ENCODE peak calls at places on chromosomes 16 and 17, in eight cellular contexts. Y is aorta; Q is hepatocyte; O is gastrocnemius medialis; M is CD4-positive, alpha-beta T cell; U is cardiac muscle cell; Z is fibroblast of lung; R is A549. W is an unnamed sample.

GRCh38 chr16:86885139-86885538 is 306.8 kb downstream of the FOXL1 start:
- DNase-seq in Y (no peak), U (no peak), Z (no peak), Q (no peak), R (no peak), O (no peak), M (no peak), W (no peak)

GRCh38 chr16:88695753-88696152 is 9.4 kb upstream of the SNAI3 start:
- DNase-seq in Y (no peak), U (no peak), R (no peak), M (no peak), Z (no peak), O (peak), Q (no peak), W (no peak)

GRCh38 chr16:10981697-10982216 is 37.4 kb downstream of the CLEC16A start:
- DNase-seq in Q (no peak), U (no peak), O (no peak), R (peak), Z (no peak), Y (no peak), M (peak), W (no peak)

GRCh38 chr17:82910041-82910481 is 70.2 kb upstream of the ZNF750 start:
- DNase-seq in O (no peak), Z (no peak), U (no peak), R (no peak), Q (no peak), M (no peak), Y (no peak), W (no peak)

GRCh38 chr17:34580685-34581445 is 1.5 kb downstream of the TMEM132E start:
- DNase-seq in R (no peak), U (peak), Q (peak), O (no peak), Y (peak), M (no peak), Z (no peak), W (no peak)

GRCh38 chr17:8326591-8327583 is 12.8 kb upstream of the ODF4 start:
- DNase-seq in M (no peak), R (no peak), Q (peak), O (no peak), Z (peak), Y (peak), U (peak), W (no peak)

GRCh38 chr17:38730526-38731379 is 612 bp downstream of the CISD3 start:
- DNase-seq in O (no peak), R (peak), U (peak), Z (peak), Y (peak), M (no peak), Q (peak), W (no peak)

GRCh38 chr16:53495325-53495724 is 7.7 kb downstream of the AKTIP start:
- DNase-seq in U (no peak), R (no peak), Q (no peak), Y (no peak), O (no peak), Z (no peak), M (no peak), W (no peak)

GRCh38 chr16:82990155-82990554 is 363.4 kb downstream of the CDH13 start:
- DNase-seq in Y (no peak), M (no peak), U (no peak), Z (peak), Q (no peak), O (no peak), R (no peak), W (no peak)

GRCh38 chr16:68475071-68475470 is 26.8 kb upstream of the SMPD3 start:
- DNase-seq in O (no peak), M (no peak), Q (no peak), Y (no peak), U (no peak), Z (no peak), R (peak), W (peak)

GRCh38 chr17:63516910-63517824 is 6.0 kb upstream of the KCNH6 start:
- DNase-seq in O (no peak), M (no peak), Q (no peak), R (peak), Y (no peak), U (no peak), Z (peak), W (peak)

GRCh38 chr17:79915850-79916430 is 76.7 kb upstream of the CBX4 start:
- DNase-seq in Q (peak), U (peak), Z (no peak), O (no peak), M (peak), R (peak), Y (peak), W (peak)

GRCh38 chr17:56707312-56708219 is 114.1 kb downstream of the NOG start:
- DNase-seq in M (no peak), R (no peak), Q (peak), U (peak), Z (peak), O (no peak), Y (no peak), W (no peak)

GRCh38 chr17:12089809-12090384 is 69.2 kb downstream of the MAP2K4 start:
- DNase-seq in M (no peak), R (peak), Z (peak), Y (no peak), O (no peak), U (no peak), Q (no peak), W (no peak)

GRCh38 chr16:19804538-19805323 is 79.9 kb downstream of the GPRC5B start:
- DNase-seq in Y (no peak), U (no peak), O (peak), Q (no peak), Z (peak), M (peak), R (no peak), W (no peak)

GRCh38 chr17:27216836-27217235 is 77.1 kb upstream of the WSB1 start:
- DNase-seq in R (no peak), O (no peak), U (no peak), M (no peak), Z (no peak), Y (no peak), Q (no peak), W (no peak)

GRCh38 chr17:44065668-44066203 is 735 bp downstream of the LSM12 start:
- DNase-seq in Z (no peak), Q (no peak), U (no peak), M (no peak), O (no peak), R (no peak), Y (peak), W (no peak)

GRCh38 chr16:61998460-61998859 is 37.8 kb downstream of the CDH8 start:
- DNase-seq in U (no peak), R (no peak), Z (no peak), Y (no peak), Q (no peak), O (no peak), M (no peak), W (no peak)

GRCh38 chr17:19812407-19812806 is 55.3 kb downstream of the ULK2 start:
- DNase-seq in U (no peak), M (peak), Y (no peak), Q (peak), O (no peak), R (peak), Z (no peak), W (no peak)

GRCh38 chr17:53655591-53655990 is 167.1 kb upstream of the KIF2B start:
- DNase-seq in Z (peak), U (no peak), Q (no peak), M (no peak), Y (no peak), O (no peak), R (no peak), W (peak)

GRCh38 chr16:12166271-12166670 is 189.7 kb downstream of the SNX29 start:
- DNase-seq in R (no peak), Z (no peak), M (no peak), Y (no peak), U (no peak), Q (no peak), O (no peak), W (no peak)

GRCh38 chr16:84849751-84850150 is 30.0 kb downstream of the CRISPLD2 start:
- DNase-seq in R (no peak), M (no peak), Q (no peak), Y (no peak), O (no peak), U (no peak), Z (no peak), W (no peak)

GRCh38 chr17:81672954-81673353 is 6.4 kb downstream of the CCDC137 start:
- DNase-seq in Q (no peak), M (no peak), U (no peak), Y (no peak), Z (no peak), R (no peak), O (no peak), W (no peak)

GRCh38 chr16:48734220-48734619 is 124.2 kb upstream of the N4BP1 start:
- DNase-seq in R (no peak), O (no peak), M (no peak), Q (no peak), Y (no peak), Z (no peak), U (no peak), W (no peak)

GRCh38 chr16:84683691-84684591 is 15.9 kb upstream of the USP10 start:
- DNase-seq in M (no peak), U (no peak), O (no peak), Q (no peak), Y (no peak), R (no peak), Z (no peak), W (no peak)

GRCh38 chr16:17453365-17454122 is 17.2 kb downstream of the XYLT1 start:
- DNase-seq in Q (no peak), Y (no peak), R (no peak), O (no peak), M (no peak), Z (no peak), U (no peak), W (no peak)

GRCh38 chr16:728131-728889 is 1.4 kb downstream of the HAGHL start:
- DNase-seq in M (peak), Q (peak), R (peak), Z (peak), O (no peak), Y (peak), U (peak), W (peak)

GRCh38 chr17:59827721-59828477 is 64.8 kb downstream of the TUBD1 start:
- DNase-seq in R (peak), M (no peak), Y (peak), U (no peak), Q (no peak), Z (peak), O (no peak), W (no peak)

GRCh38 chr16:51569204-51569911 is 418.3 kb upstream of the SALL1 start:
- DNase-seq in R (no peak), M (no peak), O (no peak), Z (peak), U (no peak), Y (no peak), Q (no peak), W (peak)

GRCh38 chr16:30552956-30553355 is 5.2 kb downstream of the ZNF764 start:
- DNase-seq in Y (no peak), U (no peak), Q (no peak), M (no peak), O (no peak), R (no peak), Z (no peak), W (no peak)
- H3K27ac ChIP-seq in Y (no peak), U (peak), Q (no peak), M (peak), O (peak), R (no peak), Z (no peak), W (no peak)

GRCh38 chr17:32801193-32801592 is 75.7 kb downstream of the MYO1D start:
- DNase-seq in U (no peak), R (no peak), O (no peak), Y (no peak), Z (no peak), Q (no peak), M (no peak), W (no peak)
- H3K27ac ChIP-seq in U (no peak), R (no peak), O (no peak), Y (peak), Z (no peak), Q (no peak), M (no peak), W (no peak)

GRCh38 chr17:78323821-78324390 is 36.0 kb downstream of the SOCS3 start:
- DNase-seq in O (no peak), Z (no peak), M (no peak), U (no peak), Q (no peak), Y (no peak), R (no peak), W (no peak)
- H3K27ac ChIP-seq in O (peak), Z (peak), M (no peak), U (no peak), Q (peak), Y (no peak), R (peak), W (no peak)

GRCh38 chr16:56331915-56332314 is 93.4 kb downstream of the AMFR start:
- DNase-seq in Z (no peak), M (no peak), Y (no peak), Q (no peak), O (no peak), R (no peak), U (no peak), W (no peak)
- H3K27ac ChIP-seq in Z (no peak), M (no peak), Y (no peak), Q (no peak), O (no peak), R (no peak), U (no peak), W (no peak)

GRCh38 chr16:2749476-2749875 is 3.0 kb upstream of the SRRM2 start:
- DNase-seq in R (no peak), U (no peak), Y (peak), O (no peak), Q (no peak), M (no peak), Z (no peak), W (no peak)

GRCh38 chr16:2748757-2749455 is 3.5 kb upstream of the SRRM2 start:
- DNase-seq in U (no peak), Y (peak), M (no peak), O (no peak), Z (no peak), R (no peak), Q (no peak), W (no peak)

GRCh38 chr16:2752035-2752849 is at the start of gene SRRM2:
- DNase-seq in M (peak), R (peak), Z (peak), U (peak), O (peak), Y (peak), Q (peak), W (peak)

GRCh38 chr16:2751577-2752034 is 832 bp upstream of the SRRM2 start:
- DNase-seq in O (no peak), M (no peak), Y (peak), R (no peak), Z (peak), U (no peak), Q (no peak), W (no peak)

GRCh38 chr16:2749936-2750335 is 2.5 kb upstream of the SRRM2 start:
- DNase-seq in Q (no peak), M (no peak), Z (no peak), U (no peak), R (no peak), Y (peak), O (no peak), W (no peak)
- H3K27ac ChIP-seq in Q (no peak), M (no peak), Z (no peak), U (no peak), R (no peak), Y (no peak), O (no peak), W (no peak)

GRCh38 chr17:65058151-65058550 is 1.6 kb upstream of the GNA13 start:
- DNase-seq in Q (no peak), U (no peak), O (no peak), R (no peak), Z (no peak), Y (no peak), M (no peak), W (no peak)
- H3K27ac ChIP-seq in Q (peak), U (no peak), O (peak), R (no peak), Z (no peak), Y (no peak), M (no peak), W (peak)

GRCh38 chr17:58323420-58324408 is 4.9 kb downstream of the TSPOAP1 start:
- DNase-seq in R (no peak), Q (no peak), M (no peak), Z (no peak), Y (peak), U (peak), O (no peak), W (no peak)
- H3K27ac ChIP-seq in R (no peak), Q (peak), M (no peak), Z (no peak), Y (no peak), U (no peak), O (peak), W (no peak)

GRCh38 chr17:49013311-49014205 is 16.4 kb downstream of the IGF2BP1 start:
- DNase-seq in Y (no peak), R (peak), Q (peak), O (no peak), M (no peak), U (peak), Z (no peak), W (no peak)

GRCh38 chr17:49015179-49015923 is 18.2 kb downstream of the IGF2BP1 start:
- DNase-seq in R (no peak), M (no peak), O (no peak), Q (no peak), U (no peak), Z (no peak), Y (no peak), W (no peak)

GRCh38 chr17:49016775-49017463 is 19.7 kb downstream of the IGF2BP1 start:
- DNase-seq in R (peak), Z (peak), U (peak), M (no peak), O (no peak), Q (peak), Y (peak), W (no peak)

GRCh38 chr17:49018116-49018612 is 21.0 kb downstream of the IGF2BP1 start:
- DNase-seq in M (no peak), Q (no peak), Z (no peak), U (no peak), R (no peak), O (no peak), Y (no peak), W (no peak)

GRCh38 chr17:49015924-49016774 is 19.0 kb downstream of the IGF2BP1 start:
- DNase-seq in Q (no peak), Y (no peak), R (peak), M (no peak), O (no peak), Z (no peak), U (no peak), W (no peak)
- H3K27ac ChIP-seq in Q (peak), Y (no peak), R (peak), M (no peak), O (no peak), Z (no peak), U (peak), W (no peak)

W was measured in epithelial cell of prostate.